ENCODE peak calls at places on chromosomes 1 and 21, in five cellular contexts. K, Z, A, M and I are unnamed samples. For H3K4me1, the result is how much of the 10 kb centered on the place peaks cover.

GRCh38 chr21:45357436-45358260 is 47.3 kb upstream of the COL18A1 start:
- ATAC-seq in M (no peak), A (no peak), Z (peak), K (no peak), I (peak)

GRCh38 chr1:74835046-74835445 is 102.1 kb downstream of the TYW3 start:
- ATAC-seq in Z (no peak), A (no peak), K (no peak), M (no peak), I (no peak)

GRCh38 chr1:24309762-24310485 is 9.2 kb upstream of the GRHL3 start:
- ATAC-seq in K (no peak), M (no peak), Z (no peak), A (no peak), I (no peak)

GRCh38 chr1:201639391-201639790 is 100.5 kb downstream of the NAV1 start:
- ATAC-seq in A (no peak), M (no peak), Z (no peak), K (no peak), I (no peak)

GRCh38 chr1:167627865-167628641 is 2.0 kb upstream of the RCSD1 start:
- ATAC-seq in A (peak), M (peak), K (peak), Z (no peak), I (no peak)

GRCh38 chr1:159266832-159267231 is 35.3 kb upstream of the FCER1A start:
- ATAC-seq in M (no peak), Z (no peak), K (peak), A (no peak), I (no peak)

GRCh38 chr1:176656257-176656995 is 193.5 kb downstream of the PAPPA2 start:
- ATAC-seq in A (no peak), Z (no peak), K (no peak), M (no peak), I (peak)

GRCh38 chr1:227244339-227245118 is 73.8 kb downstream of the CDC42BPA start:
- ATAC-seq in A (no peak), M (no peak), Z (peak), K (peak), I (no peak)

GRCh38 chr1:147072371-147073061 is 99.8 kb downstream of the PRKAB2 start:
- ATAC-seq in M (no peak), A (no peak), K (no peak), Z (peak), I (peak)

GRCh38 chr1:109502368-109502851 is 7.1 kb downstream of the AMIGO1 start:
- ATAC-seq in A (no peak), Z (no peak), M (no peak), K (peak), I (no peak)

GRCh38 chr1:210363119-210363518 is 34.4 kb downstream of the HHAT start:
- ATAC-seq in Z (no peak), A (no peak), K (peak), M (no peak), I (no peak)

GRCh38 chr1:52632732-52633290 is at the start of gene SHISAL2A:
- ATAC-seq in M (no peak), Z (peak), K (no peak), A (peak), I (peak)

GRCh38 chr21:44303490-44303981 is 3.7 kb downstream of the PFKL start:
- ATAC-seq in K (no peak), A (no peak), Z (no peak), M (no peak), I (no peak)

DNA sequence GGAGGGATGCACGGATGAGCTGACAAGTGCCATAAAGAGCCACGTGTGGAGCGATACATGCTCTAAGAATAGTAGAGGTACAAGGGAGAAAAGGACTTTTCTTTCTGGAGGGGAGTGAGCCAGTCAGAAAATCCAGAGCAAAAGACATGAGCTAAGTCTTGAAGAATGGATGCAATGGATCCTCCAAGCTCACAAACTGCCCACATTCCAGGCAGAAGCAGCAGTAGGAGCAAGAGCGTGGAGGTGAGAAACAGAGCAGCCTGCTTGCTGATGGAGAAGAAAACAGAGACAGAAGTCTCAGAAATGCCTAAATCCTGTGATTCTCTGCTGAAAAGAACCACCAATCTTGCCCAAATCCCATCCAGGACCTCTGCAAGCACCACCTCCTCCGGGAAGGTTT is 78.2 kb upstream of the RALGPS2 start:
- ATAC-seq in M (no peak), Z (no peak), K (no peak), A (no peak), I (no peak)
- H3K4me1 ChIP-seq in M (under half), Z (under half), K (under half), A (under half), I (under half)

DNA sequence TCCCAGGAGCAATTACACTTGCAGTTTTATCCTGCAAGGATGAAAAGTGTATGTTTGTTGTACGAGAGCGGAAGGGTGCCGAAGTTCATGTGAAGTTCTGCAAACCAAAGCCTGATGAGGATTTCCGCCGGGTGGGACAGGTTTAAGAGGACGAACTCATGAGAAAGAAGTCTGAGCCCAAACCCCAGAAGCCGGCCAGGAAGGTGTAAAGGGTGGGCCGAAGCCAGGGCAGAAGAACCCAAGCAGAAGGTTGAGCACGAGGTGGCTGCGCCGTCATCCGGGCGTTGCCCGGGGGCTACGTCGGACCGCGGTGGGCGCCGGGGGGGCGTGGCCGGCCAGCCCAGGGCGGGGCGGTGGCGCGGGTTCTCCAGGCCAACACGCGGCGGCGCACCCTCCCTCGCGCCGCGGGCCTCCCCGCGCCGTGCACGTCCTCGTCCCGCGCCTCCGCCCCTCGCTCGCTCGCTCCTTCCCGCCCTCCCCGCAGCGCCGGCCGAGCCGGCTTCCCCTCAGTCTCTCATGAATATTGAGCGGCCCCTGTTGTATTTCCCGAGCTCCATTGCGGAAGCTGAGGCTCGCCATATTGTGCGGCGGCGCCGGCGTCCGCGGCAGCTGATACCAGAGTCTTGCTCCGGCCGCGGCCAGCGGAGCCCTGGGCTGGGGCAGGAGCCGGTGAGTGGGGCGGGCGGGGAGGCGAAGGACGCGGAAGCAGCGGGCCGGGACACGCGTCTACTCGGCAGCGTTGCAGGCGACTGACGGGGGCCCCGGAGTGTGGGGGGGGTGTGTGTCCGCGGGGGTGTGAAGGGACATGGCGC is at the start of gene RNF2:
- ATAC-seq in K (peak), A (peak), Z (peak), M (peak), I (peak)
- TF ChIP-seq CTCF in K (no peak), A (peak), Z (peak), M (no peak), I (peak)

DNA sequence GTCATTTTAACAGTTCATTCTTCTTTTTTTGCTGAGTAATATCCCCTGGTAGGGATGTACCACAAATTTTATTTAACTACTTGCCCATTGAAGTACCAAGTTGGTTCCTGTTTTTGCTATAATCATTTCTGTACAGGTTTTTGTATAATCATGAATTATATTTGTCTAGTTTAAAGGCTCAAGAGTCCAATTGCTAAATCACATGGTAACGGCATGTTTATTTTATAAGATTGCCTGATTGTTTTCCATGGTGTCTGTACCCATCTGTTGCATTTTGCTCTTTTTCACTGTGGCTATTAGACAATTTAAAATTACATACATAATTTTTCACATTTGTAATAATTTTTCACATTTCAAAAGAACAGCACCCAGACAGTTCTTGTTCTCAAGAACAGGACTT is 891.1 kb downstream of the USP25 start:
- ATAC-seq in K (no peak), Z (no peak), M (no peak), A (no peak), I (no peak)
- TF ChIP-seq POLR2AphosphoS5 in K (no peak), Z (no peak), M (no peak), A (no peak), I (no peak)

GRCh38 chr21:36355868-36356267 is 29.3 kb upstream of the CHAF1B start:
- ATAC-seq in K (no peak), Z (no peak), A (no peak), M (no peak), I (no peak)
- H3K4me1 ChIP-seq in K (under half), Z (under half), A (under half), M (under half), I (under half)

GRCh38 chr1:53948291-53948690 is 2.1 kb downstream of the LRRC42 start:
- ATAC-seq in Z (no peak), K (no peak), A (no peak), M (no peak), I (no peak)
- TF ChIP-seq CTCF in Z (no peak), K (no peak), A (no peak), M (no peak), I (no peak)

GRCh38 chr1:59077739-59078503 is 219.0 kb upstream of the FGGY start:
- ATAC-seq in Z (peak), M (no peak), K (no peak), A (no peak), I (no peak)
- TF ChIP-seq POLR2AphosphoS5 in Z (no peak), M (no peak), K (no peak), A (no peak), I (no peak)

GRCh38 chr1:19452221-19452663 is 33.1 kb downstream of the CAPZB start:
- ATAC-seq in K (no peak), M (peak), Z (no peak), A (peak), I (peak)

GRCh38 chr1:19455353-19455752 is 30.0 kb downstream of the CAPZB start:
- ATAC-seq in A (no peak), Z (no peak), K (no peak), M (no peak), I (no peak)

GRCh38 chr1:19454265-19455198 is 30.8 kb downstream of the CAPZB start:
- ATAC-seq in A (no peak), Z (peak), M (no peak), K (no peak), I (no peak)

GRCh38 chr1:19450811-19451564 is 34.4 kb downstream of the CAPZB start:
- ATAC-seq in A (peak), M (no peak), K (no peak), Z (no peak), I (peak)

DNA sequence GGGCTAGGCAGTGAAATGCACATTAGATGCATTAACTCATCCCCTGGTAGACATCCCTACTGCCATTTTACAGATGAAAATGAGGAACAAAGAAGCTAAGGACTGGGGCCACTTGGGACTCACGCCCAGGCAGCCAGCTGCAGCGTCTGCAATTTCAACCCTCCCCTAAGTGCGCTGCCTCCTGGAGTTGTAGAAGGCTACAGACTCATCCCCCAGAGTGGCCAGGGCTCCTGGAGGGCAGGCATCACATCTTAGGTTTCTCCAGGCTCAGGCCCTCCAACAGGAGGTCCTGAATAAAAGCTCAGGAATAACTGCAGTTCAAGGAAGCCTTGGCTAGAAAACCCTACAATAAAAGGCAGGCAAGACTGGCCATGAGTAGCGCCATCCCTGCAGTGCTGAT is 31.5 kb downstream of the CAPZB start:
- ATAC-seq in Z (peak), A (no peak), K (no peak), M (no peak), I (no peak)
- H3K4me1 ChIP-seq in Z (half or more), A (half or more), K (under half), M (half or more), I (half or more)